ENCODE peak calls at places on chromosomes 12 and 14, in five cellular contexts. K is cardiac fibroblast, T is fibroblast of pulmonary artery, M is mesothelial cell of epicardium, V is HEK293T. S is an unnamed sample.

GRCh38 chr14:76328457-76329137 is 47.3 kb upstream of the ESRRB start:
- DNase-seq in K (no peak), T (no peak), M (no peak), V (no peak), S (no peak)

GRCh38 chr12:19058235-19059021 is 71.1 kb upstream of the PLEKHA5 start:
- DNase-seq in K (peak; percentile 54), T (peak; percentile 58), M (no peak), V (no peak), S (no peak)

GRCh38 chr14:76320486-76320885 is 55.5 kb upstream of the ESRRB start:
- DNase-seq in K (no peak), T (no peak), M (no peak), V (no peak), S (no peak)

GRCh38 chr12:124387510-124387855 is 92.6 kb downstream of the RFLNA start:
- DNase-seq in K (no peak), T (no peak), M (no peak), V (no peak), S (peak; percentile 50)

GRCh38 chr12:55874465-55874864 is 31.7 kb upstream of the MMP19 start:
- DNase-seq in K (no peak), T (no peak), M (no peak), V (no peak), S (no peak)

GRCh38 chr14:50335389-50335788 is 23.3 kb downstream of the DMAC2L start:
- DNase-seq in K (peak; percentile 73), T (peak; percentile 88), M (no peak), V (peak; percentile 70), S (peak; percentile 75)

GRCh38 chr12:58313091-58313855 is 371.9 kb downstream of the ATP23 start:
- DNase-seq in K (peak; percentile 70), T (peak; percentile 74), M (no peak), V (no peak), S (peak; percentile 89)

GRCh38 chr14:33959692-33960151 is 8.8 kb upstream of the EGLN3 start:
- DNase-seq in K (no peak), T (no peak), M (no peak), V (no peak), S (peak; percentile 9)

GRCh38 chr12:118866346-118866745 is 115.0 kb upstream of the SRRM4 start:
- DNase-seq in K (no peak), T (no peak), M (no peak), V (no peak), S (no peak)